ENCODE peak calls at places on chromosomes 4 and X, in seven cellular contexts. V is H9, E is psoas muscle, B is cardiac muscle cell, I is PC-9, H is heart left ventricle, Y is heart right ventricle. O is an unnamed sample.

GRCh38 chr4:141240671-141241070 is 20.0 kb downstream of the ZNF330 start:
- DNase-seq in Y (no peak), H (no peak), E (no peak), B (no peak), V (no peak), I (no peak), O (no peak)

GRCh38 chr4:56658410-56659003 is 22.6 kb downstream of the HOPX start:
- DNase-seq in B (no peak), H (no peak), Y (no peak), I (no peak), E (no peak), V (no peak), O (no peak)

GRCh38 chrX:115409551-115409950 is 120.0 kb downstream of the LUZP4 start:
- DNase-seq in I (no peak), H (no peak), B (peak; percentile 26), E (no peak), V (no peak), Y (no peak), O (no peak)

GRCh38 chr4:47913328-47913727 is 1.1 kb downstream of the NFXL1 start:
- DNase-seq in Y (no peak), V (no peak), I (peak; percentile 45), B (no peak), H (no peak), E (no peak), O (no peak)

GRCh38 chr4:124710911-124711310 is 1.6 kb downstream of the ANKRD50 start:
- DNase-seq in H (peak; percentile 25), E (no peak), V (no peak), I (no peak), Y (no peak), B (no peak), O (peak; percentile 40)

GRCh38 chr4:113141901-113142346 is 92.5 kb downstream of the ANK2 start:
- DNase-seq in V (no peak), Y (no peak), E (no peak), H (no peak), B (no peak), I (peak; percentile 47), O (no peak)

GRCh38 chr4:62327612-62328297 is 1127.6 kb downstream of the ADGRL3 start:
- DNase-seq in V (no peak), B (no peak), E (no peak), H (no peak), I (no peak), Y (no peak), O (no peak)

GRCh38 chrX:19382500-19383145 is 38.9 kb downstream of the PDHA1 start:
- DNase-seq in E (no peak), B (peak; percentile 66), H (peak; percentile 29), Y (peak; percentile 23), I (peak; percentile 40), V (peak; percentile 76), O (peak; percentile 64)

GRCh38 chr4:114249561-114250356 is 270.3 kb upstream of the ARSJ start:
- DNase-seq in V (no peak), H (no peak), I (no peak), E (no peak), Y (no peak), B (no peak), O (no peak)

GRCh38 chr4:110629780-110630500 is 7.1 kb upstream of the PITX2 start:
- DNase-seq in Y (no peak), V (no peak), E (no peak), I (no peak), H (no peak), B (no peak), O (no peak)

GRCh38 chr4:124636793-124637192 is 75.7 kb downstream of the ANKRD50 start:
- DNase-seq in I (no peak), V (peak; percentile 50), Y (no peak), B (no peak), E (no peak), H (no peak), O (no peak)

GRCh38 chr4:138509346-138509745 is 267.2 kb upstream of the SLC7A11 start:
- DNase-seq in E (no peak), I (no peak), Y (no peak), V (no peak), B (no peak), H (no peak), O (no peak)

GRCh38 chr4:184688447-184688846 is 38.9 kb downstream of the PRIMPOL start:
- DNase-seq in I (peak; percentile 88), B (no peak), Y (no peak), E (no peak), H (no peak), V (peak; percentile 72), O (no peak)

GRCh38 chr4:129550281-129550785 is 454.4 kb downstream of the C4orf33 start:
- DNase-seq in H (no peak), I (no peak), B (no peak), V (no peak), Y (no peak), E (no peak), O (no peak)

GRCh38 chr4:99811850-99812249 is 4.8 kb upstream of the DAPP1 start:
- DNase-seq in V (no peak), H (no peak), E (no peak), Y (peak; percentile 12), I (no peak), B (peak; percentile 61), O (no peak)

GRCh38 chr4:47701286-47701685 is 136.6 kb downstream of the CORIN start:
- DNase-seq in E (no peak), H (no peak), V (no peak), I (no peak), B (no peak), Y (no peak), O (no peak)

GRCh38 chrX:68919707-68920106 is 90.9 kb downstream of the EFNB1 start:
- DNase-seq in V (no peak), B (no peak), H (no peak), Y (no peak), E (no peak), I (no peak), O (no peak)

GRCh38 chr4:47675810-47676209 is 162.1 kb downstream of the CORIN start:
- DNase-seq in I (no peak), B (no peak), V (no peak), Y (no peak), H (no peak), E (no peak), O (no peak)

GRCh38 chr4:17941731-17942130 is 79.8 kb downstream of the LCORL start:
- DNase-seq in Y (no peak), H (no peak), E (no peak), V (no peak), B (no peak), I (no peak), O (no peak)

GRCh38 chr4:14403132-14403531 is 599.1 kb upstream of the CPEB2 start:
- DNase-seq in I (no peak), V (no peak), B (no peak), Y (no peak), H (no peak), E (no peak), O (no peak)

GRCh38 chr4:20193522-20193902 is 58.2 kb upstream of the SLIT2 start:
- DNase-seq in I (no peak), Y (no peak), V (no peak), B (no peak), E (no peak), H (no peak), O (no peak)

GRCh38 chrX:24860140-24860539 is 155.6 kb downstream of the ARX start:
- DNase-seq in E (no peak), B (no peak), V (no peak), Y (no peak), I (no peak), H (no peak), O (no peak)
- H3K4me1 ChIP-seq in E (no peaks in the 10 kb centered on the region), B (no peaks in the 10 kb centered on the region), V (peaks cover 2% of the 10 kb centered on the region), Y (no peaks in the 10 kb centered on the region), I (no peaks in the 10 kb centered on the region), H (no peaks in the 10 kb centered on the region), O (no peaks in the 10 kb centered on the region)

GRCh38 chrX:72045552-72046277 is 86.0 kb downstream of the RTL5 start:
- DNase-seq in V (peak; percentile 78), Y (no peak), E (no peak), B (peak; percentile 85), I (no peak), H (no peak), O (no peak)

GRCh38 chrX:72045141-72045540 is 86.6 kb downstream of the RTL5 start:
- DNase-seq in B (no peak), Y (no peak), V (no peak), E (no peak), H (no peak), I (no peak), O (no peak)

GRCh38 chrX:72048515-72049455 is 82.9 kb downstream of the RTL5 start:
- DNase-seq in E (no peak), I (no peak), V (no peak), H (no peak), Y (no peak), B (no peak), O (no peak)

GRCh38 chrX:72050011-72050410 is 81.7 kb downstream of the RTL5 start:
- DNase-seq in V (no peak), E (no peak), H (no peak), I (no peak), Y (no peak), B (no peak), O (no peak)

DNA sequence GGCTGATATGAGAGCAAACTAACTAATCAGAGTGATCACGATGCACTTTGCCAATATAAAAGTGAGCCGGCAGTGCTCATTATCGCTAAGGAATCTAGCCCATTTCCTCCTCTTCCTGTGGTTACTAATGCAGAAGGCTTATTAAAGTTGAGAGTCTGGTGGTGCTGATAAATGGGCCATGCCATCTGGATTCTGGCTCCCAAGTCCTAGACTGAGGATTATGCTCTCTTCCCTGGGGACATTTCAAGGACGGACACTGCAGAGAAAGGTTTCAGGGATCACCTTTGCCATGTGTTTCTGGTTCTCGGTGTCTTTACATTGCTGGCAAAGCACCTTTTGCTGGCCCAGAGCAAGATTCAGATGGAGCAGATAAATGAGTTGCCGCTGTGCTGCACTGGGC is 85.3 kb downstream of the RTL5 start:
- DNase-seq in B (no peak), I (no peak), Y (no peak), V (no peak), E (no peak), H (no peak), O (no peak)
- H3K4me1 ChIP-seq in B (peaks cover 16% of the 10 kb centered on the region), I (no peaks in the 10 kb centered on the region), Y (no peaks in the 10 kb centered on the region), V (peaks cover 6% of the 10 kb centered on the region), E (no peaks in the 10 kb centered on the region), H (no peaks in the 10 kb centered on the region), O (peaks cover 3% of the 10 kb centered on the region)

GRCh38 chrX:45760187-45760742 is 559.6 kb upstream of the DIPK2B start:
- DNase-seq in B (no peak), H (no peak), I (no peak), E (no peak), Y (no peak), V (no peak), O (no peak)

GRCh38 chrX:45758738-45759397 is 558.2 kb upstream of the DIPK2B start:
- DNase-seq in H (no peak), Y (no peak), V (no peak), E (no peak), I (no peak), B (no peak), O (no peak)

GRCh38 chrX:45762699-45763647 is 562.3 kb upstream of the DIPK2B start:
- DNase-seq in B (no peak), I (no peak), H (no peak), Y (no peak), V (no peak), E (no peak), O (no peak)

GRCh38 chrX:45765281-45765680 is 564.6 kb upstream of the DIPK2B start:
- DNase-seq in B (no peak), I (no peak), Y (no peak), V (no peak), E (no peak), H (no peak), O (no peak)

GRCh38 chrX:45761920-45762319 is 561.2 kb upstream of the DIPK2B start:
- DNase-seq in B (no peak), H (no peak), I (no peak), E (no peak), Y (no peak), V (no peak), O (no peak)
- H3K4me1 ChIP-seq in B (no peaks in the 10 kb centered on the region), H (no peaks in the 10 kb centered on the region), I (no peaks in the 10 kb centered on the region), E (no peaks in the 10 kb centered on the region), Y (no peaks in the 10 kb centered on the region), V (peaks cover 3% of the 10 kb centered on the region), O (peaks cover 2% of the 10 kb centered on the region)

GRCh38 chr4:93829531-93830089 is 1.1 kb downstream of the ATOH1 start:
- DNase-seq in H (no peak), B (peak; percentile 29), I (no peak), Y (no peak), E (no peak), V (peak; percentile 50), O (no peak)
- H3K4me1 ChIP-seq in H (peaks cover 10% of the 10 kb centered on the region), B (peaks cover 13% of the 10 kb centered on the region), I (no peaks in the 10 kb centered on the region), Y (peaks cover 8% of the 10 kb centered on the region), E (peaks cover 4% of the 10 kb centered on the region), V (no peaks in the 10 kb centered on the region), O (no peaks in the 10 kb centered on the region)